ENCODE peak calls at places on chromosomes 3 and 15, in six cellular contexts. W is DMS53, T is dermis blood vessel endothelial cell, A is GM12878, S is AML-193, I is left cardiac atrium. F is an unnamed sample.

GRCh38 chr15:51888593-51889195 is 59.2 kb downstream of the TMOD3 start:
- DNase-seq in W (peak; percentile 36), T (peak; percentile 54), A (no peak), S (peak; percentile 37), I (no peak), F (no peak)

GRCh38 chr3:47566667-47567066 is 12.0 kb downstream of the CSPG5 start:
- DNase-seq in W (no peak), T (no peak), A (no peak), S (no peak), I (no peak), F (no peak)

GRCh38 chr3:111668912-111669488 is 73.9 kb upstream of the ZBED2 start:
- DNase-seq in W (peak; percentile 77), T (peak; percentile 76), A (no peak), S (peak; percentile 79), I (no peak), F (no peak)

GRCh38 chr3:125128861-125129501 is 73.2 kb upstream of the HEG1 start:
- DNase-seq in W (peak; percentile 85), T (no peak), A (no peak), S (no peak), I (no peak), F (no peak)

GRCh38 chr15:32886441-32886840 is 168.6 kb downstream of the GREM1 start:
- DNase-seq in W (no peak), T (no peak), A (no peak), S (no peak), I (no peak), F (no peak)

GRCh38 chr3:125125822-125126245 is 70.0 kb upstream of the HEG1 start:
- DNase-seq in W (no peak), T (no peak), A (no peak), S (no peak), I (no peak), F (no peak)

GRCh38 chr15:74420193-74420905 is 13.4 kb downstream of the SEMA7A start:
- DNase-seq in W (no peak), T (no peak), A (no peak), S (no peak), I (no peak), F (no peak)

GRCh38 chr3:52623234-52623792 is 62.4 kb downstream of the PBRM1 start:
- DNase-seq in W (no peak), T (no peak), A (no peak), S (no peak), I (no peak), F (no peak)

GRCh38 chr3:26474706-26475105 is 147.9 kb upstream of the LRRC3B start:
- DNase-seq in W (no peak), T (no peak), A (no peak), S (no peak), I (no peak), F (no peak)

GRCh38 chr15:50262533-50262932 is 3.0 kb downstream of the HDC start:
- DNase-seq in W (no peak), T (no peak), A (no peak), S (no peak), I (no peak), F (no peak)

GRCh38 chr3:134867277-134867676 is 72.2 kb downstream of the EPHB1 start:
- DNase-seq in W (no peak), T (no peak), A (no peak), S (no peak), I (no peak), F (no peak)

GRCh38 chr3:101362408-101362807 is 42.0 kb upstream of the IMPG2 start:
- DNase-seq in W (no peak), T (no peak), A (no peak), S (no peak), I (no peak), F (no peak)